ENCODE peak calls at places on chromosomes 5 and 9, in six cellular contexts. A, Y, W, C, E and U are unnamed samples. For H3K4me1, the result is how much of the 10 kb centered on the place peaks cover.

GRCh38 chr5:154312571-154312970 is 122.0 kb downstream of the GALNT10 start:
- DNase-seq in A (no peak), W (no peak), Y (no peak), E (no peak), C (no peak), U (no peak)

GRCh38 chr5:36367524-36367923 is 65.8 kb upstream of the RANBP3L start:
- DNase-seq in C (no peak), A (no peak), W (no peak), Y (no peak), E (no peak), U (no peak)

GRCh38 chr5:77972545-77973252 is 196.6 kb upstream of the TBCA start:
- DNase-seq in W (peak), E (no peak), C (no peak), A (no peak), Y (no peak), U (no peak)

GRCh38 chr9:132797861-132798659 is 80.0 kb downstream of the AK8 start:
- DNase-seq in Y (no peak), W (no peak), C (no peak), A (no peak), E (no peak), U (no peak)

GRCh38 chr9:116124472-116125040 is 29.0 kb upstream of the PAPPA start:
- DNase-seq in C (no peak), Y (peak), W (no peak), E (no peak), A (no peak), U (no peak)

GRCh38 chr9:135990468-135991429 is 29.6 kb upstream of the UBAC1 start:
- DNase-seq in C (peak), A (peak), Y (peak), W (peak), E (peak), U (peak)

GRCh38 chr5:55509768-55510522 is 24.8 kb downstream of the PLPP1 start:
- DNase-seq in C (no peak), W (no peak), Y (no peak), A (no peak), E (no peak), U (no peak)

GRCh38 chr9:106862946-106863740 is at the start of gene ZNF462:
- DNase-seq in W (no peak), E (no peak), C (peak), A (no peak), Y (peak), U (no peak)

GRCh38 chr5:10801931-10802674 is 41.1 kb upstream of the DAP start:
- DNase-seq in Y (no peak), E (no peak), W (no peak), A (no peak), C (peak), U (no peak)

GRCh38 chr9:215631-216155 is 1.0 kb downstream of the DOCK8 start:
- DNase-seq in A (no peak), C (no peak), Y (no peak), W (no peak), E (no peak), U (no peak)

GRCh38 chr9:16442622-16443021 is 427.8 kb downstream of the BNC2 start:
- DNase-seq in A (no peak), W (no peak), E (no peak), Y (peak), C (no peak), U (no peak)

GRCh38 chr5:154697335-154697734 is 57.8 kb upstream of the LARP1 start:
- DNase-seq in Y (no peak), C (no peak), A (no peak), E (no peak), W (no peak), U (no peak)

GRCh38 chr5:169006206-169006605 is 294.7 kb downstream of the SLIT3 start:
- DNase-seq in A (no peak), Y (no peak), W (no peak), E (no peak), C (no peak), U (no peak)

GRCh38 chr5:44332360-44332971 is 56.8 kb downstream of the FGF10 start:
- DNase-seq in Y (peak), C (peak), A (no peak), E (no peak), W (no peak), U (no peak)

GRCh38 chr9:87337335-87338074 is 160.2 kb upstream of the DAPK1 start:
- DNase-seq in Y (peak), E (no peak), A (no peak), C (peak), W (no peak), U (no peak)

GRCh38 chr5:27450607-27451006 is 412.2 kb upstream of the CDH9 start:
- DNase-seq in E (no peak), W (no peak), Y (peak), A (no peak), C (no peak), U (no peak)

GRCh38 chr5:126780165-126780827 is 3.4 kb downstream of the LMNB1 start:
- DNase-seq in C (peak), W (no peak), E (peak), Y (peak), A (peak), U (peak)

GRCh38 chr5:94243612-94244011 is 374.8 kb downstream of the KIAA0825 start:
- DNase-seq in A (no peak), C (no peak), E (no peak), W (no peak), Y (peak), U (no peak)

GRCh38 chr5:66840527-66841013 is 244.4 kb downstream of the MAST4 start:
- DNase-seq in A (no peak), Y (peak), E (no peak), C (no peak), W (no peak), U (no peak)

GRCh38 chr9:132451276-132451675 is 41.3 kb downstream of the CFAP77 start:
- DNase-seq in A (no peak), C (no peak), W (peak), Y (no peak), E (peak), U (peak)

GRCh38 chr5:149207821-149208220 is 63.8 kb upstream of the AFAP1L1 start:
- DNase-seq in W (no peak), C (no peak), E (no peak), Y (no peak), A (no peak), U (no peak)

GRCh38 chr5:80125022-80125961 is 90.1 kb downstream of the THBS4 start:
- DNase-seq in Y (no peak), E (no peak), W (no peak), C (no peak), A (no peak), U (no peak)

GRCh38 chr5:102090770-102091169 is 205.3 kb downstream of the SLCO4C1 start:
- DNase-seq in C (peak), E (no peak), A (no peak), W (no peak), Y (peak), U (no peak)

GRCh38 chr5:59799668-59800374 is 93.7 kb downstream of the PDE4D start:
- DNase-seq in W (no peak), A (no peak), Y (peak), E (no peak), C (peak), U (peak)

GRCh38 chr9:98807070-98807810 is at the start of gene GALNT12:
- DNase-seq in E (peak), A (peak), Y (no peak), C (no peak), W (peak), U (peak)

GRCh38 chr9:33137781-33138264 is 29.3 kb downstream of the B4GALT1 start:
- DNase-seq in E (no peak), W (peak), Y (no peak), C (no peak), A (no peak), U (no peak)

GRCh38 chr5:27830551-27830950 is 792.2 kb upstream of the CDH9 start:
- DNase-seq in E (no peak), C (no peak), Y (peak), A (no peak), W (no peak), U (no peak)

GRCh38 chr5:3858524-3858923 is 262.9 kb downstream of the IRX1 start:
- DNase-seq in A (no peak), C (no peak), E (no peak), W (no peak), Y (no peak), U (no peak)

GRCh38 chr9:15137089-15137488 is 169.9 kb downstream of the TTC39B start:
- DNase-seq in E (no peak), C (no peak), W (no peak), Y (no peak), A (no peak), U (no peak)

GRCh38 chr9:6873862-6874261 is 116.1 kb downstream of the KDM4C start:
- DNase-seq in Y (peak), A (no peak), E (peak), C (no peak), W (no peak), U (no peak)

GRCh38 chr5:120450910-120451309 is 13.2 kb upstream of the PRR16 start:
- DNase-seq in E (no peak), A (no peak), W (no peak), C (no peak), Y (no peak), U (no peak)

DNA sequence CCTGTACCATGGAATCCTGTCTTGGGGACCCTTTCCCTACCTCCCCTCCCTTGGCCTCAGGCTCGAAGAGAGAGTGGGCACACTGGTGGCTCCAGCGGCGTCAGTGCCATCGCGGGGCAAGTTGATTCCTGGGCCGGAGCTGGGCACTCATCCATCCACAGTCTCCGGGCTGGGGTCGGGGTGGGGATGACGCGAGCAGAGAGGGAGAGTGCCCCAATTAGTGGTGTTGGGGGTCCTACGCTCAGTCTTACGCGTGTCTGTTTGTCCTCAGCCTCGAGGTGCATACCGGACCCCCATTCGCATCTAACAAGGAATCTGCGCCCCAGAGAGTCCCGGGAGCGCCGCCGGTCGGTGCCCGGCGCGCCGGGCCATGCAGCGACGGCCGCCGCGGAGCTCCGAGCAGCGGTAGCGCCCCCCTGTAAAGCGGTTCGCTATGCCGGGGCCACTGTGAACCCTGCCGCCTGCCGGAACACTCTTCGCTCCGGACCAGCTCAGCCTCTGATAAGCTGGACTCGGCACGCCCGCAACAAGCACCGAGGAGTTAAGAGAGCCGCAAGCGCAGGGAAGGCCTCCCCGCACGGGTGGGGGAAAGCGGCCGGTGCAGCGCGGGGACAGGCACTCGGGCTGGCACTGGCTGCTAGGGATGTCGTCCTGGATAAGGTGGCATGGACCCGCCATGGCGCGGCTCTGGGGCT is 724 bp downstream of the NTRK2 start:
- DNase-seq in C (peak), Y (peak), A (no peak), W (peak), E (no peak), U (no peak)
- H3K27ac ChIP-seq in C (no peak), Y (no peak), A (peak), W (peak), E (no peak), U (no peak)

DNA sequence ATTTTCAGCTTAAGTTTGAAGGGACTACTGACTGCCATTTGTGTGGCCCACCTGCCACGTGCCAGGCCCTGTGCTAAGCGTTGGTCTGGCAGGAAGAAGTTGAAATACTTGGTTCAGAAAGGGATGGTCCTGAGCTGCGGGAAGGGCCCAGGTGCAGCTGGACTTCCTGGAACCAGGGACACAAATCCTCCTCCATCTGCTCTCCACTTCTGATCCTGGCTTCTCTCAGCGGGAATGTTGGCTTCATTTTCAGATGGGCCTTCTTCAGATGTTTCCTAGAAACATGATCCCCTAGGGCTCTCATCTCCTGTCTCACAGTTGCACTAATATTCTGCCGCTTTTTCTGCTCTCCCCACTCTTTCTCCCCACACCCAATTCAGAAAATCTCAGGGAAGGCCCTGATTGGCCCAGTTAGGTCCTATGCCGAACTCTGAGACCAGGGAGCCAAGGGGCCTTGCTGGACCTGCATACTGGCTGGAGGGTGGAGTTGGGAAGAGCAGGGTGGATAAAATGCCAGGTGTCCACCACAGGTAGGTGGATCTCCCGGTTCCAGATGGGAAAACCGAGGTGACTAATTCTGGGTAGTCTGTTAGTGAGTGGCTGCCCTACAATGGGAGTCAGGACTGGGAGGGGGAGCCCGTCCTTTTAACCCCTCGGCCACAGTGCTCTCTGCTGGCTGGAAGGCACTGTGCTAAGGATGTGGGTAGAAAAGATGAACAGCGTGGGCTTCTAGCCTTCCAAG is 19.4 kb downstream of the PSAT1 start:
- DNase-seq in C (no peak), Y (no peak), A (no peak), W (no peak), E (no peak), U (no peak)
- H3K4me3 ChIP-seq in C (no peak), Y (no peak), A (no peak), W (no peak), E (no peak), U (no peak)

GRCh38 chr5:160441352-160441781 is 19.7 kb downstream of the PTTG1 start:
- DNase-seq in E (no peak), Y (no peak), W (no peak), C (no peak), A (no peak), U (no peak)
- H3K4me1 ChIP-seq in E (under half), Y (under half), W (under half), C (under half), A (under half), U (under half)

DNA sequence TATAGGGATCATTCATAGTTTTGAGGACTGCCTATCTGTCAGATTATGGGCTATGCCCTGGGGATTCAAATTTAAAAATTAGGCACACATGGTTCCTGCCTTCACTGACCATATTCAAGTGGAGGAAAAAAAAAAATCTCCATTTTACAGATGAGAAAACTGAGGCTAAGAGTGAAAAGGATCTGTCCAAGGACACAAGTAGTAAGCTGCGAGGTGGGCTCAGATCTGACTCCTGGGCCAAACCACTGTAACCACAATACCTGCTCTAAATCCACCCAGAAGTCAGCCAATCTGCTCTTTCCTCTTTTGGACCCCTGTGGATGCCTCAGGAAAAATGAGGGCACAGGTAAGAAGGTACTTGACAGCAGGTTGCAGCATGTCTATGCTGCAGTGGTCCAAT is 2.8 kb upstream of the TOR1A start:
- DNase-seq in E (no peak), Y (no peak), W (no peak), C (no peak), A (no peak), U (no peak)
- H3K27ac ChIP-seq in E (no peak), Y (no peak), W (no peak), C (no peak), A (no peak), U (no peak)